ENCODE peak calls at places on chromosomes 6 and 20, in eight cellular contexts. One of them, this sample, is unnamed.

GRCh38 chr6:161379828-161380598 is 106.2 kb upstream of the AGPAT4 start:
- DNase-seq in mucosa of descending colon: no peak
- DNase-seq in bronchial epithelial cell: no peak
- DNase-seq in upper lobe of left lung: no peak
- DNase-seq in cardiac fibroblast: peak
- DNase-seq in brain microvascular endothelial cell: no peak
- DNase-seq in astrocyte of the spinal cord: no peak
- DNase-seq in psoas muscle: no peak
- DNase-seq in this sample: no peak

GRCh38 chr6:169098136-169098535 is 155.5 kb downstream of the THBS2 start:
- DNase-seq in mucosa of descending colon: no peak
- DNase-seq in bronchial epithelial cell: no peak
- DNase-seq in upper lobe of left lung: no peak
- DNase-seq in cardiac fibroblast: no peak
- DNase-seq in brain microvascular endothelial cell: no peak
- DNase-seq in astrocyte of the spinal cord: no peak
- DNase-seq in psoas muscle: no peak
- DNase-seq in this sample: no peak

GRCh38 chr6:2839195-2839981 is 2.3 kb downstream of the SERPINB1 start:
- DNase-seq in mucosa of descending colon: peak
- DNase-seq in bronchial epithelial cell: peak
- DNase-seq in upper lobe of left lung: no peak
- DNase-seq in cardiac fibroblast: peak
- DNase-seq in brain microvascular endothelial cell: peak
- DNase-seq in astrocyte of the spinal cord: peak
- DNase-seq in psoas muscle: no peak
- DNase-seq in this sample: no peak

GRCh38 chr6:130625825-130626500 is 201.2 kb upstream of the SMLR1 start:
- DNase-seq in mucosa of descending colon: no peak
- DNase-seq in bronchial epithelial cell: no peak
- DNase-seq in upper lobe of left lung: no peak
- DNase-seq in cardiac fibroblast: peak
- DNase-seq in brain microvascular endothelial cell: peak
- DNase-seq in astrocyte of the spinal cord: peak
- DNase-seq in psoas muscle: no peak
- DNase-seq in this sample: no peak

GRCh38 chr6:15079288-15079817 is 166.5 kb upstream of the JARID2 start:
- DNase-seq in mucosa of descending colon: no peak
- DNase-seq in bronchial epithelial cell: no peak
- DNase-seq in upper lobe of left lung: no peak
- DNase-seq in cardiac fibroblast: no peak
- DNase-seq in brain microvascular endothelial cell: no peak
- DNase-seq in astrocyte of the spinal cord: no peak
- DNase-seq in psoas muscle: no peak
- DNase-seq in this sample: no peak

GRCh38 chr6:43951063-43951755 is 176.0 kb downstream of the MRPL14 start:
- DNase-seq in mucosa of descending colon: peak
- DNase-seq in bronchial epithelial cell: no peak
- DNase-seq in upper lobe of left lung: peak
- DNase-seq in cardiac fibroblast: peak
- DNase-seq in brain microvascular endothelial cell: no peak
- DNase-seq in astrocyte of the spinal cord: no peak
- DNase-seq in psoas muscle: peak
- DNase-seq in this sample: no peak

GRCh38 chr20:21340991-21341722 is 38.0 kb downstream of the XRN2 start:
- DNase-seq in mucosa of descending colon: no peak
- DNase-seq in bronchial epithelial cell: no peak
- DNase-seq in upper lobe of left lung: no peak
- DNase-seq in cardiac fibroblast: no peak
- DNase-seq in brain microvascular endothelial cell: no peak
- DNase-seq in astrocyte of the spinal cord: no peak
- DNase-seq in psoas muscle: no peak
- DNase-seq in this sample: no peak

GRCh38 chr6:7114744-7115451 is 7.1 kb downstream of the RREB1 start:
- DNase-seq in mucosa of descending colon: no peak
- DNase-seq in bronchial epithelial cell: no peak
- DNase-seq in upper lobe of left lung: no peak
- DNase-seq in cardiac fibroblast: no peak
- DNase-seq in brain microvascular endothelial cell: no peak
- DNase-seq in astrocyte of the spinal cord: no peak
- DNase-seq in psoas muscle: no peak
- DNase-seq in this sample: no peak

GRCh38 chr20:19764207-19764606 is 6.1 kb downstream of the RIN2 start:
- DNase-seq in mucosa of descending colon: no peak
- DNase-seq in bronchial epithelial cell: no peak
- DNase-seq in upper lobe of left lung: no peak
- DNase-seq in cardiac fibroblast: no peak
- DNase-seq in brain microvascular endothelial cell: no peak
- DNase-seq in astrocyte of the spinal cord: no peak
- DNase-seq in psoas muscle: no peak
- DNase-seq in this sample: no peak

GRCh38 chr20:32116079-32116521 is 6.6 kb downstream of the TM9SF4 start:
- DNase-seq in mucosa of descending colon: no peak
- DNase-seq in bronchial epithelial cell: no peak
- DNase-seq in upper lobe of left lung: no peak
- DNase-seq in cardiac fibroblast: no peak
- DNase-seq in brain microvascular endothelial cell: no peak
- DNase-seq in astrocyte of the spinal cord: peak
- DNase-seq in psoas muscle: no peak
- DNase-seq in this sample: no peak

GRCh38 chr20:4896971-4897497 is 104.3 kb downstream of the SLC23A2 start:
- DNase-seq in mucosa of descending colon: no peak
- DNase-seq in bronchial epithelial cell: peak
- DNase-seq in upper lobe of left lung: no peak
- DNase-seq in cardiac fibroblast: no peak
- DNase-seq in brain microvascular endothelial cell: no peak
- DNase-seq in astrocyte of the spinal cord: no peak
- DNase-seq in psoas muscle: no peak
- DNase-seq in this sample: no peak

GRCh38 chr6:17998442-17998841 is 11.0 kb upstream of the KIF13A start:
- DNase-seq in mucosa of descending colon: no peak
- DNase-seq in bronchial epithelial cell: peak
- DNase-seq in upper lobe of left lung: no peak
- DNase-seq in cardiac fibroblast: no peak
- DNase-seq in brain microvascular endothelial cell: no peak
- DNase-seq in astrocyte of the spinal cord: no peak
- DNase-seq in psoas muscle: no peak
- DNase-seq in this sample: no peak

GRCh38 chr20:59678286-59678685 is 73.9 kb downstream of the PHACTR3 start:
- DNase-seq in mucosa of descending colon: no peak
- DNase-seq in bronchial epithelial cell: no peak
- DNase-seq in upper lobe of left lung: no peak
- DNase-seq in cardiac fibroblast: no peak
- DNase-seq in brain microvascular endothelial cell: no peak
- DNase-seq in astrocyte of the spinal cord: no peak
- DNase-seq in psoas muscle: no peak
- DNase-seq in this sample: no peak

GRCh38 chr20:45070932-45071632 is 29.8 kb downstream of the KCNS1 start:
- DNase-seq in mucosa of descending colon: no peak
- DNase-seq in bronchial epithelial cell: peak
- DNase-seq in upper lobe of left lung: no peak
- DNase-seq in cardiac fibroblast: peak
- DNase-seq in brain microvascular endothelial cell: peak
- DNase-seq in astrocyte of the spinal cord: no peak
- DNase-seq in psoas muscle: no peak
- DNase-seq in this sample: no peak

GRCh38 chr6:45432944-45433343 is 55.2 kb upstream of the SUPT3H start:
- DNase-seq in mucosa of descending colon: no peak
- DNase-seq in bronchial epithelial cell: peak
- DNase-seq in upper lobe of left lung: no peak
- DNase-seq in cardiac fibroblast: peak
- DNase-seq in brain microvascular endothelial cell: no peak
- DNase-seq in astrocyte of the spinal cord: peak
- DNase-seq in psoas muscle: no peak
- DNase-seq in this sample: no peak

GRCh38 chr20:36975085-36975829 is 23.7 kb upstream of the SAMHD1 start:
- DNase-seq in mucosa of descending colon: no peak
- DNase-seq in bronchial epithelial cell: no peak
- DNase-seq in upper lobe of left lung: no peak
- DNase-seq in cardiac fibroblast: no peak
- DNase-seq in brain microvascular endothelial cell: no peak
- DNase-seq in astrocyte of the spinal cord: no peak
- DNase-seq in psoas muscle: no peak
- DNase-seq in this sample: no peak

GRCh38 chr6:118813795-118814194 is 80.2 kb upstream of the ASF1A start:
- DNase-seq in mucosa of descending colon: no peak
- DNase-seq in bronchial epithelial cell: peak
- DNase-seq in upper lobe of left lung: no peak
- DNase-seq in cardiac fibroblast: peak
- DNase-seq in brain microvascular endothelial cell: peak
- DNase-seq in astrocyte of the spinal cord: peak
- DNase-seq in psoas muscle: no peak
- DNase-seq in this sample: peak

GRCh38 chr6:136031982-136032381 is 180.5 kb downstream of the PDE7B start:
- DNase-seq in mucosa of descending colon: no peak
- DNase-seq in bronchial epithelial cell: peak
- DNase-seq in upper lobe of left lung: no peak
- DNase-seq in cardiac fibroblast: peak
- DNase-seq in brain microvascular endothelial cell: peak
- DNase-seq in astrocyte of the spinal cord: peak
- DNase-seq in psoas muscle: no peak
- DNase-seq in this sample: no peak

GRCh38 chr6:144377586-144377985 is 92.5 kb downstream of the UTRN start:
- DNase-seq in mucosa of descending colon: no peak
- DNase-seq in bronchial epithelial cell: peak
- DNase-seq in upper lobe of left lung: no peak
- DNase-seq in cardiac fibroblast: peak
- DNase-seq in brain microvascular endothelial cell: peak
- DNase-seq in astrocyte of the spinal cord: peak
- DNase-seq in psoas muscle: no peak
- DNase-seq in this sample: peak

GRCh38 chr6:140684776-140685550 is 1310.5 kb upstream of the CITED2 start:
- DNase-seq in mucosa of descending colon: no peak
- DNase-seq in bronchial epithelial cell: peak
- DNase-seq in upper lobe of left lung: no peak
- DNase-seq in cardiac fibroblast: peak
- DNase-seq in brain microvascular endothelial cell: no peak
- DNase-seq in astrocyte of the spinal cord: peak
- DNase-seq in psoas muscle: no peak
- DNase-seq in this sample: no peak

DNA sequence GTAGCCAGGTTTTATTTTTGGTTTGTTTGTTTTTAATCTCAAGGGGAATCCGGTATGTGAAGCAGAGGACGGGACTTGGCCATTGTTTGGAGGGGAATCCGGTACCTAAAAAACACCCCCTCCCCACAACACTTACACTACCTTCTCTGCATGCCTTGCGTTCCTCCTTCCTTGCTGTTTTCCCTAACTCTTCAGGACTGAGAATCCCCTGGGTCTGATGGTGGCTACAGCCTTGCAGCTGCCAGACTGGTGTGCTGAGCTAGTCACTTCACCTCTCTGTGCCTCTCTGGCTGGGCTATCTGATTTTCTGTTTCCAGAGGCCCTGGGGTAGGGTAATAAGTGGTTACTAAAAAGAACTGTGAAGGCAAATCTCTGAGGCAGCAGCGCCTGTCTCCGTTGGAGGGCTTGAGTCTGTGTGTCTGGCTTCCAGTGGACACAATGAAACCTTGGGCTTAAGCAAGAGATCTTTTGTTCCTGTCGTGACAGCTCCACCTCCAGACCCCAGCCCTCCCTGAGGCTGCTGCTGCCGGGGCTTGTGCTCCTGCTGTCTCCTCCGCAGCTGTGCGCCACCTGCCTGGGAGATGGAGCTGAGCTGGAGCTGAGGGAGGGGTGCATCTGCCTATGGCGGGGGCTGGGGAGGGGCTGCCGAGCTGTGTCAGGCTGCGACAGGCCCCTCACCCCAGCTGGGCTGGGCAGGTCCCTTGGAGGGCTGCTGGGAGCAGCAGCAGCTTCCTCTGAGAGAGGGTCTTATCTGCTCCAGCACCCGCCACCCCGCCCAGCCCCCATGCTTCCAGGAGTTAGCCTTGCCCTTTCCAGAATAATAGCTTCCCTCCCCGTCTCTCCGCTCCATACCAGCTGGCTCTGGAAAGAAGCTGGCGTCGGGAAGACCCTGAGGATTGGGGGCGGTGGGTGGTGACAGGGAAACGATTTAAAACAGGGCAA is 65.8 kb upstream of the CCDC167 start:
- DNase-seq in mucosa of descending colon: no peak
- DNase-seq in bronchial epithelial cell: no peak
- DNase-seq in upper lobe of left lung: no peak
- DNase-seq in cardiac fibroblast: peak
- DNase-seq in brain microvascular endothelial cell: no peak
- DNase-seq in astrocyte of the spinal cord: no peak
- DNase-seq in psoas muscle: no peak
- DNase-seq in this sample: no peak
- H3K4me3 ChIP-seq in mucosa of descending colon: no peak
- H3K4me3 ChIP-seq in bronchial epithelial cell: peak
- H3K4me3 ChIP-seq in upper lobe of left lung: peak
- H3K4me3 ChIP-seq in cardiac fibroblast: peak
- H3K4me3 ChIP-seq in brain microvascular endothelial cell: peak
- H3K4me3 ChIP-seq in astrocyte of the spinal cord: peak
- H3K4me3 ChIP-seq in psoas muscle: peak
- H3K4me3 ChIP-seq in this sample: peak

GRCh38 chr6:110815260-110816109 is at the start of gene CDK19:
- DNase-seq in mucosa of descending colon: peak
- DNase-seq in bronchial epithelial cell: peak
- DNase-seq in upper lobe of left lung: peak
- DNase-seq in cardiac fibroblast: peak
- DNase-seq in brain microvascular endothelial cell: peak
- DNase-seq in astrocyte of the spinal cord: peak
- DNase-seq in psoas muscle: peak
- DNase-seq in this sample: peak
- TF ChIP-seq CTCF in mucosa of descending colon: no peak
- TF ChIP-seq CTCF in bronchial epithelial cell: no peak
- TF ChIP-seq CTCF in upper lobe of left lung: no peak
- TF ChIP-seq CTCF in cardiac fibroblast: no peak
- TF ChIP-seq CTCF in brain microvascular endothelial cell: no peak
- TF ChIP-seq CTCF in astrocyte of the spinal cord: no peak
- TF ChIP-seq CTCF in psoas muscle: no peak
- TF ChIP-seq CTCF in this sample: no peak

GRCh38 chr6:41555326-41556300 is 9.4 kb downstream of the FOXP4 start:
- DNase-seq in mucosa of descending colon: no peak
- DNase-seq in bronchial epithelial cell: no peak
- DNase-seq in upper lobe of left lung: no peak
- DNase-seq in cardiac fibroblast: no peak
- DNase-seq in brain microvascular endothelial cell: no peak
- DNase-seq in astrocyte of the spinal cord: no peak
- DNase-seq in psoas muscle: no peak
- DNase-seq in this sample: no peak
- H3K4me3 ChIP-seq in mucosa of descending colon: no peak
- H3K4me3 ChIP-seq in bronchial epithelial cell: no peak
- H3K4me3 ChIP-seq in upper lobe of left lung: no peak
- H3K4me3 ChIP-seq in cardiac fibroblast: no peak
- H3K4me3 ChIP-seq in brain microvascular endothelial cell: no peak
- H3K4me3 ChIP-seq in astrocyte of the spinal cord: no peak
- H3K4me3 ChIP-seq in psoas muscle: no peak
- H3K4me3 ChIP-seq in this sample: no peak

GRCh38 chr6:159720708-159721107 is 6.6 kb upstream of the WTAP start:
- DNase-seq in mucosa of descending colon: no peak
- DNase-seq in bronchial epithelial cell: peak
- DNase-seq in upper lobe of left lung: no peak
- DNase-seq in cardiac fibroblast: peak
- DNase-seq in brain microvascular endothelial cell: no peak
- DNase-seq in astrocyte of the spinal cord: peak
- DNase-seq in psoas muscle: no peak
- DNase-seq in this sample: no peak
- TF ChIP-seq CTCF in mucosa of descending colon: no peak
- TF ChIP-seq CTCF in bronchial epithelial cell: peak
- TF ChIP-seq CTCF in upper lobe of left lung: peak
- TF ChIP-seq CTCF in cardiac fibroblast: peak
- TF ChIP-seq CTCF in brain microvascular endothelial cell: peak
- TF ChIP-seq CTCF in astrocyte of the spinal cord: peak
- TF ChIP-seq CTCF in psoas muscle: peak
- TF ChIP-seq CTCF in this sample: peak